ENCODE peak calls at places on chromosome 16, in eight cellular contexts. Y is stomach, O is kidney, V is GM12878, P is astrocyte, Q is pancreas, X is Peyer's patch, L is neural progenitor cell. D is an unnamed sample.

GRCh38 chr16:13453938-13454553 is 465.9 kb upstream of the ERCC4 start:
- DNase-seq in Q (peak; percentile 19), Y (peak; percentile 33), L (peak; percentile 60), X (no peak), P (no peak), V (no peak), O (no peak), D (no peak)

GRCh38 chr16:83733301-83733700 is 74.5 kb upstream of the HSBP1 start:
- DNase-seq in O (peak; percentile 26), Q (peak; percentile 18), P (peak; percentile 85), Y (no peak), L (no peak), X (no peak), V (no peak), D (no peak)

GRCh38 chr16:3101841-3102470 is 2.9 kb upstream of the ZSCAN10 start:
- DNase-seq in L (peak; percentile 91), V (no peak), P (no peak), Y (no peak), Q (no peak), O (peak; percentile 61), X (no peak), D (no peak)

GRCh38 chr16:17469011-17469741 is 1.6 kb downstream of the XYLT1 start:
- DNase-seq in X (peak; percentile 48), O (no peak), L (peak; percentile 17), Y (no peak), P (peak; percentile 72), Q (no peak), V (no peak), D (no peak)

GRCh38 chr16:80968386-80969113 is 38.1 kb downstream of the CMC2 start:
- DNase-seq in Y (no peak), L (no peak), O (peak; percentile 34), Q (no peak), P (peak; percentile 65), X (no peak), V (no peak), D (no peak)

GRCh38 chr16:78443780-78444422 is 344.4 kb downstream of the WWOX start:
- DNase-seq in X (no peak), Q (no peak), P (no peak), O (no peak), V (no peak), L (no peak), Y (no peak), D (no peak)

GRCh38 chr16:25264599-25264998 is 7.0 kb upstream of the ZKSCAN2 start:
- DNase-seq in X (no peak), Y (no peak), P (no peak), O (no peak), Q (peak; percentile 20), L (peak; percentile 15), V (no peak), D (no peak)

GRCh38 chr16:54098247-54098646 is 188.3 kb downstream of the IRX3 start:
- DNase-seq in O (no peak), Q (no peak), P (no peak), V (no peak), X (no peak), Y (no peak), L (no peak), D (no peak)

GRCh38 chr16:85289760-85290625 is 177.7 kb upstream of the CIBAR2 start:
- DNase-seq in P (no peak), X (no peak), L (no peak), Y (no peak), V (no peak), O (no peak), Q (no peak), D (no peak)

GRCh38 chr16:50369133-50369804 is 481 bp upstream of the BRD7 start:
- DNase-seq in O (no peak), L (no peak), Y (no peak), Q (no peak), P (no peak), V (no peak), X (no peak), D (no peak)

GRCh38 chr16:50371036-50371716 is 2.4 kb upstream of the BRD7 start:
- DNase-seq in P (no peak), V (no peak), X (no peak), L (no peak), Q (no peak), O (no peak), Y (no peak), D (no peak)

GRCh38 chr16:50367777-50368409 is 895 bp downstream of the BRD7 start:
- DNase-seq in V (no peak), P (no peak), Y (no peak), O (no peak), Q (no peak), L (no peak), X (no peak), D (no peak)

GRCh38 chr16:50366126-50366525 is 2.7 kb downstream of the BRD7 start:
- DNase-seq in Q (no peak), Y (no peak), L (no peak), V (no peak), X (no peak), P (no peak), O (no peak), D (no peak)

DNA sequence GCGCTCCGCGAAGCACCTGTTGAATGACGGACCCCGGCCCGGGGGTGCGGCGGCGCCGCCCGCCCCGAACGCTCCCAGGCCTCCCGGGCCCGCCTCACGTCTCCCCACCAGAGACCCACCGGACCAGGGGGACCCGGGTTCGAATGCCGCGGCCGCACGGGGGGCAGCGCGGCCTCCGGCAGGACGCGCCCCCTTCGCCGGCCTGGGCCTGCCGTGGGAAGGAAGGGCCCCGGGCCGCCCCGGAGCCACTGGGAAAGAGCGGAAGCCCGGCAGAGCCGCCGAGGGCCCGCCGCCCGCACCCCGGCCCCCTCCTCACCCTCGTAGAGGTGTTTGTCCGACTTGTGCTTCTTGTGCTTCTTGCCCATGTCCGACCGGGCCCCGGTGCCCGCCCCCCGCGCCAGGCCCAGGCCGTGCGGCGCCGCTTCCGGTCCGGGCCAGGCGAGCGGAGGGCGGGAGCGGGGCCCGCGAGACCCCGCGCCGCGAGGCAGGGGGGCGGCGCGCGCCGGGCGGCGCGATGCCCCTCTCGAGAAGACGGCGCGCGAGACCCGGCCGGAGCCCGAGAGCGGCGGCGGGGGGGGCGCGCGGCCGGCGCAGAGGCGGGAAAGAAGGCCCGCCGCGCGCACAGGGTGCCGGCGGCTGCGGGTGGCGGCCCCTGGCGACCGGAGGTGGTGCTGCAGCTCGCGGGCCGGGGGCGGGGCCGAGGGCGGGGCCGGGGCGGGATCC is at the start of gene BRD7:
- DNase-seq in Y (peak; percentile 66), Q (peak; percentile 66), P (peak; percentile 10), O (peak; percentile 83), V (no peak), X (peak; percentile 71), L (peak; percentile 91), D (no peak)
- H3K4me1 ChIP-seq in Y (peaks cover 58% of the 10 kb centered on the region), Q (no peaks in the 10 kb centered on the region), P (no peaks in the 10 kb centered on the region), O (no peaks in the 10 kb centered on the region), V (no peaks in the 10 kb centered on the region), X (peaks cover 3% of the 10 kb centered on the region), L (peaks cover 20% of the 10 kb centered on the region), D (peaks cover 44% of the 10 kb centered on the region)

GRCh38 chr16:56525154-56525720 is 5.4 kb upstream of the BBS2 start:
- DNase-seq in P (no peak), V (no peak), Q (no peak), L (no peak), X (no peak), Y (no peak), O (no peak), D (no peak)
- H3K27ac ChIP-seq in P (no peak overlapping the region), V (no peak overlapping the region), Q (no peak overlapping the region), L (no peak overlapping the region), X (no peak overlapping the region), Y (no peak overlapping the region), O (no peak overlapping the region), D (no peak overlapping the region)

GRCh38 chr16:15054357-15055140 is 1.3 kb downstream of the NTAN1 start:
- DNase-seq in Y (no peak), O (no peak), X (no peak), Q (no peak), L (no peak), V (no peak), P (no peak), D (no peak)

GRCh38 chr16:15057755-15058417 is 2.0 kb upstream of the NTAN1 start:
- DNase-seq in Q (no peak), L (no peak), X (no peak), Y (peak; percentile 39), O (no peak), V (no peak), P (no peak), D (no peak)

GRCh38 chr16:15053904-15054303 is 2.0 kb downstream of the NTAN1 start:
- DNase-seq in Y (no peak), O (no peak), L (no peak), Q (no peak), V (no peak), P (no peak), X (no peak), D (no peak)

GRCh38 chr16:15052747-15053476 is 3.0 kb downstream of the NTAN1 start:
- DNase-seq in O (no peak), Y (no peak), P (no peak), V (no peak), X (no peak), L (no peak), Q (no peak), D (no peak)

GRCh38 chr16:15055141-15056053 is 477 bp downstream of the NTAN1 start:
- DNase-seq in Q (no peak), V (no peak), Y (no peak), X (peak; percentile 85), P (no peak), L (peak; percentile 11), O (peak; percentile 91), D (peak; percentile 79)
- TF ChIP-seq CTCF in Q (no peak), V (no peak), Y (no peak), X (no peak), P (no peak), L (peak; percentile 39), O (no peak), D (no peak)

GRCh38 chr16:74578433-74578832 is 28.5 kb downstream of the GLG1 start:
- DNase-seq in V (no peak), L (no peak), Y (no peak), O (no peak), P (no peak), X (no peak), Q (no peak), D (no peak)
- H3K4me1 ChIP-seq in V (peaks cover 24% of the 10 kb centered on the region), L (no peaks in the 10 kb centered on the region), Y (peaks cover 40% of the 10 kb centered on the region), O (no peaks in the 10 kb centered on the region), P (peaks cover 11% of the 10 kb centered on the region), X (no peaks in the 10 kb centered on the region), Q (peaks cover 4% of the 10 kb centered on the region), D (peaks cover 13% of the 10 kb centered on the region)

DNA sequence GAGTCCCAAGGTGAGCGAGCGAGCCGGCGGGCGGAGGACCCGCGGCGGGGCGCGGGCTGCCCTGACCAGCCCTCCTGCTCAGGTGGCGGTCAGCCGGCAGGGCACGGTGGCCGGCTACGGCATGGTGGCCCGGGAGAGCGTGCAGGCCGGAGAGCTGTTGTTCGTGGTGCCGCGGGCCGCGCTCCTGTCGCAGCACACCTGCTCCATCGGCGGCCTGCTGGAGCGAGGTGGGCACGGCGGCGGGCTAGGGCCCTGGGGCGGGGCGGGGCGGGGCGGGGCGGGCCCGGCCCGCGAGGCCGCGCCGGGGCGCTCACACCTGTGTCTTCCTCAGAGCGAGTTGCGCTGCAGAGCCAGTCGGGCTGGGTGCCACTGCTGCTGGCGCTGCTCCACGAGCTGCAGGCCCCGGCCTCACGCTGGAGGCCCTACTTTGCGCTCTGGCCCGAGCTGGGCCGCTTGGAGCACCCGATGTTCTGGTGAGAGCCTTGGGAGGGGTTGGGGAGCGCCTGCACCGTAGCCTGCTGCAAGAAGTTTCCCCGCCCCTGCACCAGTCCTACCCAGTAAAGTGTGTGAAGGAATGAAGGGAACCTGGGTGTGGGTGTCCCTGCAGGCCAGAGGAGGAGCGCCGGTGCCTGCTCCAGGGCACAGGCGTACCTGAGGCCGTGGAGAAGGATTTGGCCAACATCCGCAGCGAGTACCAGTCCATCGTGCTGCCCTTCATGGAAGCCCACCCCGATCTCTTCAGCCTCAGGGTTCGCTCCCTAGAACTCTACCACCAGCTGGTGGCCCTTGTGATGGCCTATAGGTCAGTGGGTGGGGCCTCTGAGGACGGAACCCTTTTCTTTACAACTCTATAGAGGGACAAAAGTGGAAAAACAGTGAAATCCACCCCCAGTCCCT is 802 bp downstream of the SETD6 start:
- DNase-seq in Y (peak; percentile 70), X (peak; percentile 66), V (no peak), Q (peak; percentile 84), P (no peak), O (peak; percentile 83), L (peak; percentile 66), D (no peak)
- H3K27ac ChIP-seq in Y (peak overlapping the region; percentile 88), X (peak overlapping the region; percentile 79), V (peak overlapping the region; percentile 54), Q (peak overlapping the region; percentile 88), P (peak overlapping the region; percentile 55), O (peak overlapping the region; percentile 83), L (no peak overlapping the region), D (peak overlapping the region; percentile 86)